ENCODE peak calls at places on chromosomes 6 and 20, in nine cellular contexts. U, X, M, D, F, K, P, S and O are unnamed samples. For H3K9me3 and H3K4me1, the result is how much of the 10 kb centered on the place peaks cover.

GRCh38 chr20:50678213-50678898 is 13.0 kb downstream of the RIPOR3 start:
- DNase-seq in U (no peak), X (no peak), M (no peak), D (no peak), F (no peak), K (peak), P (no peak), S (no peak), O (peak)

GRCh38 chr6:165245287-165245686 is 64.1 kb downstream of the C6orf118 start:
- DNase-seq in U (peak), X (no peak), M (no peak), D (no peak), F (no peak), K (peak), P (no peak), S (peak), O (no peak)

GRCh38 chr6:14792118-14792955 is 453.5 kb upstream of the JARID2 start:
- DNase-seq in U (no peak), X (no peak), M (no peak), D (no peak), F (no peak), K (no peak), P (no peak), S (no peak), O (no peak)

GRCh38 chr20:33999025-33999629 is 5.4 kb downstream of the RALY start:
- DNase-seq in U (no peak), X (no peak), M (no peak), D (no peak), F (no peak), K (no peak), P (no peak), S (peak), O (no peak)

GRCh38 chr6:79781916-79782315 is 150.8 kb downstream of the SH3BGRL2 start:
- DNase-seq in U (no peak), X (no peak), M (no peak), D (no peak), F (no peak), K (no peak), P (no peak), S (no peak), O (no peak)

GRCh38 chr6:93678841-93679454 is 259.6 kb upstream of the EPHA7 start:
- DNase-seq in U (no peak), X (no peak), M (no peak), D (no peak), F (no peak), K (no peak), P (no peak), S (no peak), O (no peak)

GRCh38 chr20:38353298-38353697 is 7.0 kb downstream of the LBP start:
- DNase-seq in U (peak), X (no peak), M (no peak), D (no peak), F (no peak), K (no peak), P (no peak), S (peak), O (no peak)

GRCh38 chr20:33733654-33734576 is 2.1 kb downstream of the ZNF341 start:
- DNase-seq in U (peak), X (peak), M (no peak), D (no peak), F (peak), K (peak), P (no peak), S (peak), O (peak)

GRCh38 chr6:165766457-165766856 is 103.4 kb upstream of the PDE10A start:
- DNase-seq in U (no peak), X (no peak), M (no peak), D (no peak), F (no peak), K (no peak), P (no peak), S (peak), O (no peak)

GRCh38 chr6:148272597-148272996 is 70.0 kb upstream of the SASH1 start:
- DNase-seq in U (no peak), X (no peak), M (no peak), D (no peak), F (no peak), K (no peak), P (no peak), S (no peak), O (no peak)

GRCh38 chr20:44930517-44931168 is 20.8 kb downstream of the PABPC1L start:
- DNase-seq in U (no peak), X (no peak), M (no peak), D (no peak), F (no peak), K (no peak), P (no peak), S (no peak), O (no peak)

GRCh38 chr20:2299301-2299700 is 3.5 kb downstream of the TGM3 start:
- DNase-seq in U (no peak), X (peak), M (no peak), D (no peak), F (no peak), K (peak), P (peak), S (no peak), O (peak)

GRCh38 chr6:150079604-150080003 is 10.7 kb upstream of the ULBP3 start:
- DNase-seq in U (peak), X (no peak), M (no peak), D (no peak), F (no peak), K (no peak), P (no peak), S (no peak), O (no peak)

GRCh38 chr6:76694779-76695178 is 622.3 kb upstream of the IMPG1 start:
- DNase-seq in U (no peak), X (no peak), M (no peak), D (no peak), F (no peak), K (no peak), P (no peak), S (no peak), O (no peak)

GRCh38 chr6:155611742-155612141 is 156.1 kb upstream of the NOX3 start:
- DNase-seq in U (no peak), X (no peak), M (no peak), D (no peak), F (no peak), K (no peak), P (no peak), S (no peak), O (no peak)

GRCh38 chr6:54282186-54282585 is 26.1 kb upstream of the TINAG start:
- DNase-seq in U (no peak), X (no peak), M (no peak), D (peak), F (no peak), K (no peak), P (no peak), S (peak), O (no peak)

GRCh38 chr6:40444811-40445210 is 142.4 kb downstream of the LRFN2 start:
- DNase-seq in U (no peak), X (no peak), M (no peak), D (no peak), F (no peak), K (no peak), P (no peak), S (no peak), O (no peak)

GRCh38 chr6:109373762-109374161 is 8.5 kb downstream of the CD164 start:
- DNase-seq in U (no peak), X (no peak), M (no peak), D (no peak), F (no peak), K (no peak), P (no peak), S (no peak), O (no peak)

GRCh38 chr20:4289875-4290274 is 274.5 kb upstream of the RNF24 start:
- DNase-seq in U (no peak), X (no peak), M (no peak), D (peak), F (no peak), K (no peak), P (no peak), S (no peak), O (no peak)

GRCh38 chr6:110101885-110102284 is 77.6 kb downstream of the WASF1 start:
- DNase-seq in U (peak), X (no peak), M (no peak), D (no peak), F (no peak), K (no peak), P (no peak), S (no peak), O (no peak)

GRCh38 chr20:46572181-46572580 is 21.7 kb upstream of the OCSTAMP start:
- DNase-seq in U (no peak), X (no peak), M (peak), D (no peak), F (peak), K (no peak), P (no peak), S (no peak), O (no peak)

GRCh38 chr6:7728855-7729590 is 3.1 kb downstream of the BMP6 start:
- DNase-seq in U (no peak), X (no peak), M (no peak), D (no peak), F (no peak), K (no peak), P (no peak), S (no peak), O (no peak)

GRCh38 chr20:62957136-62958117 is 4.9 kb downstream of the SLC17A9 start:
- DNase-seq in U (no peak), X (no peak), M (no peak), D (no peak), F (no peak), K (no peak), P (no peak), S (no peak), O (no peak)

GRCh38 chr6:42555477-42556457 is 8.1 kb upstream of the UBR2 start:
- DNase-seq in U (peak), X (no peak), M (no peak), D (peak), F (no peak), K (peak), P (no peak), S (peak), O (peak)

GRCh38 chr20:44039147-44039546 is 124.5 kb downstream of the TOX2 start:
- DNase-seq in U (no peak), X (no peak), M (no peak), D (no peak), F (peak), K (no peak), P (no peak), S (no peak), O (no peak)

GRCh38 chr6:128519931-128520435 is 416 bp downstream of the PTPRK start:
- DNase-seq in U (no peak), X (peak), M (peak), D (no peak), F (peak), K (no peak), P (no peak), S (no peak), O (peak)

GRCh38 chr6:71681234-71681867 is 205.0 kb upstream of the RIMS1 start:
- DNase-seq in U (no peak), X (no peak), M (no peak), D (no peak), F (no peak), K (peak), P (no peak), S (no peak), O (peak)

GRCh38 chr20:46088409-46089075 is 1.2 kb downstream of the NCOA5 start:
- DNase-seq in U (peak), X (no peak), M (no peak), D (no peak), F (no peak), K (peak), P (no peak), S (peak), O (no peak)

GRCh38 chr20:53621482-53622246 is 28.0 kb upstream of the ZNF217 start:
- DNase-seq in U (peak), X (no peak), M (peak), D (peak), F (peak), K (peak), P (peak), S (peak), O (peak)

GRCh38 chr20:14536738-14537137 is 199.3 kb upstream of the FLRT3 start:
- DNase-seq in U (no peak), X (no peak), M (no peak), D (no peak), F (no peak), K (no peak), P (no peak), S (no peak), O (no peak)

GRCh38 chr6:141033101-141033500 is 1099.6 kb upstream of the GJE1 start:
- DNase-seq in U (no peak), X (no peak), M (no peak), D (no peak), F (no peak), K (no peak), P (no peak), S (peak), O (no peak)

GRCh38 chr6:70668499-70668812 is 773 bp downstream of the SMAP1 start:
- DNase-seq in U (no peak), X (peak), M (no peak), D (peak), F (no peak), K (peak), P (no peak), S (no peak), O (no peak)

GRCh38 chr20:44085616-44086434 is 101.2 kb downstream of the JPH2 start:
- DNase-seq in U (no peak), X (no peak), M (no peak), D (no peak), F (no peak), K (no peak), P (no peak), S (no peak), O (no peak)

GRCh38 chr6:9484091-9484490 is 930.8 kb downstream of the TFAP2A start:
- DNase-seq in U (no peak), X (no peak), M (no peak), D (no peak), F (no peak), K (no peak), P (no peak), S (no peak), O (no peak)

GRCh38 chr6:37141291-37142046 is 28.5 kb upstream of the PIM1 start:
- DNase-seq in U (peak), X (peak), M (no peak), D (no peak), F (peak), K (peak), P (no peak), S (peak), O (no peak)
- TF ChIP-seq CTCF in U (no peak), X (no peak), M (no peak), D (no peak), F (no peak), K (no peak), P (no peak), S (no peak), O (no peak)

GRCh38 chr20:60727425-60727824 is 524.6 kb upstream of the CDH4 start:
- DNase-seq in U (no peak), X (no peak), M (no peak), D (no peak), F (no peak), K (no peak), P (no peak), S (no peak), O (no peak)

GRCh38 chr20:60728705-60729104 is 523.4 kb upstream of the CDH4 start:
- DNase-seq in U (no peak), X (no peak), M (no peak), D (no peak), F (no peak), K (no peak), P (no peak), S (no peak), O (no peak)

GRCh38 chr20:60725311-60725906 is 526.7 kb upstream of the CDH4 start:
- DNase-seq in U (no peak), X (no peak), M (no peak), D (no peak), F (no peak), K (no peak), P (no peak), S (no peak), O (no peak)

GRCh38 chr20:60729119-60729900 is 522.8 kb upstream of the CDH4 start:
- DNase-seq in U (no peak), X (no peak), M (no peak), D (no peak), F (no peak), K (no peak), P (no peak), S (no peak), O (no peak)
- H3K9me3 ChIP-seq in U (under half), X (under half), M (under half), D (under half), F (under half), K (under half), P (under half), S (under half), O (under half)

GRCh38 chr6:159762681-159763293 is 942 bp downstream of the ACAT2 start:
- DNase-seq in U (peak), X (no peak), M (peak), D (no peak), F (peak), K (no peak), P (no peak), S (no peak), O (no peak)
- H3K4me1 ChIP-seq in U (under half), X (under half), M (under half), D (under half), F (under half), K (under half), P (under half), S (under half), O (under half)

GRCh38 chr6:20211941-20212391 is 303 bp downstream of the MBOAT1 start:
- DNase-seq in U (no peak), X (peak), M (no peak), D (no peak), F (no peak), K (peak), P (no peak), S (no peak), O (peak)
- TF ChIP-seq CTCF in U (no peak), X (no peak), M (no peak), D (no peak), F (no peak), K (no peak), P (no peak), S (no peak), O (no peak)

DNA sequence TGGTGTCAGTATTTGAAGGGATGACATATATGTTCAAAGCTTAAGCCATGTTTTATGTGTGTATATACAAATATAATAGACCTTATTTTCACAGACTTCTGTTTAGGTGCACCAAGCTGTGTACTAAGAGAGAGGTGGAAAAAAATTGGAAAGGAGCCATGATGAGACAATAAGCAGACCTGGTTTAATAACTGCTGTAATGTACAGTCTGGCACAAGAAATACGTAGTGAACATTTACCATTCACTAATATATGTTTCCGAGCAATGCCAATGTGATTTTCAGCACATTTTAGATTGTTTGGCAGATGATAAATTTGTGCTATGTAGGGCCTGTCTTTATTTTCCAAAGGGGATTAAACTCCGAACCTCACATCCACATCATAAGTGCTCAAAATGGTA is 116.3 kb downstream of the KHDC1L start:
- DNase-seq in U (no peak), X (no peak), M (no peak), D (no peak), F (no peak), K (no peak), P (no peak), S (no peak), O (no peak)
- H3K9me3 ChIP-seq in U (under half), X (under half), M (under half), D (under half), F (under half), K (under half), P (under half), S (under half), O (under half)

GRCh38 chr6:39203398-39203797 is 25.9 kb downstream of the KCNK5 start:
- DNase-seq in U (no peak), X (no peak), M (no peak), D (no peak), F (no peak), K (no peak), P (no peak), S (no peak), O (peak)
- H3K4me1 ChIP-seq in U (under half), X (under half), M (under half), D (under half), F (under half), K (half or more), P (under half), S (under half), O (half or more)

GRCh38 chr6:44859901-44860410 is 468.2 kb upstream of the RUNX2 start:
- DNase-seq in U (no peak), X (no peak), M (no peak), D (no peak), F (no peak), K (no peak), P (no peak), S (peak), O (no peak)

GRCh38 chr6:44858998-44859397 is 469.1 kb upstream of the RUNX2 start:
- DNase-seq in U (no peak), X (no peak), M (no peak), D (no peak), F (no peak), K (no peak), P (no peak), S (no peak), O (no peak)

GRCh38 chr6:44856495-44856878 is 469.0 kb downstream of the CDC5L start:
- DNase-seq in U (no peak), X (no peak), M (no peak), D (no peak), F (no peak), K (no peak), P (no peak), S (no peak), O (no peak)

GRCh38 chr6:44854712-44855111 is 467.2 kb downstream of the CDC5L start:
- DNase-seq in U (no peak), X (no peak), M (no peak), D (no peak), F (no peak), K (no peak), P (no peak), S (no peak), O (no peak)

GRCh38 chr6:44855562-44856494 is 468.3 kb downstream of the CDC5L start:
- DNase-seq in U (no peak), X (no peak), M (no peak), D (no peak), F (no peak), K (no peak), P (no peak), S (peak), O (no peak)
- TF ChIP-seq CTCF in U (no peak), X (no peak), M (no peak), D (no peak), F (no peak), K (no peak), P (no peak), S (no peak), O (no peak)